ENCODE peak calls at places on chromosomes 1 and 21, in four cellular contexts. One of them, this sample, is unnamed.

GRCh38 chr1:206544562-206545257 is 37.4 kb downstream of the RASSF5 start:
- DNase-seq in psoas muscle: peak; percentile 83
- DNase-seq in IMR-90: peak; percentile 31
- DNase-seq in stimulated activated CD8-positive, alpha-beta memory T cell treated with anti-CD3 and anti-CD28 coated beads, Interleukin-4, amount 100 ng/mL, for 1 hour: peak; percentile 75
- DNase-seq in this sample: peak; percentile 60

GRCh38 chr1:2935184-2935583 is 86.1 kb upstream of the ACTRT2 start:
- DNase-seq in psoas muscle: peak; percentile 36
- DNase-seq in IMR-90: no peak
- DNase-seq in stimulated activated CD8-positive, alpha-beta memory T cell treated with anti-CD3 and anti-CD28 coated beads, Interleukin-4, amount 100 ng/mL, for 1 hour: no peak
- DNase-seq in this sample: no peak

GRCh38 chr1:69568435-69569280 is 936 bp downstream of the LRRC7 start:
- DNase-seq in psoas muscle: peak; percentile 45
- DNase-seq in IMR-90: no peak
- DNase-seq in stimulated activated CD8-positive, alpha-beta memory T cell treated with anti-CD3 and anti-CD28 coated beads, Interleukin-4, amount 100 ng/mL, for 1 hour: no peak
- DNase-seq in this sample: no peak

GRCh38 chr1:64664287-64664686 is 80.6 kb upstream of the RAVER2 start:
- DNase-seq in psoas muscle: no peak
- DNase-seq in IMR-90: no peak
- DNase-seq in stimulated activated CD8-positive, alpha-beta memory T cell treated with anti-CD3 and anti-CD28 coated beads, Interleukin-4, amount 100 ng/mL, for 1 hour: no peak
- DNase-seq in this sample: no peak

GRCh38 chr1:81801834-81802531 is 1.2 kb downstream of the ADGRL2 start:
- DNase-seq in psoas muscle: peak; percentile 57
- DNase-seq in IMR-90: peak; percentile 40
- DNase-seq in stimulated activated CD8-positive, alpha-beta memory T cell treated with anti-CD3 and anti-CD28 coated beads, Interleukin-4, amount 100 ng/mL, for 1 hour: no peak
- DNase-seq in this sample: no peak

GRCh38 chr1:152502496-152503180 is 8.0 kb upstream of the LCE5A start:
- DNase-seq in psoas muscle: no peak
- DNase-seq in IMR-90: no peak
- DNase-seq in stimulated activated CD8-positive, alpha-beta memory T cell treated with anti-CD3 and anti-CD28 coated beads, Interleukin-4, amount 100 ng/mL, for 1 hour: no peak
- DNase-seq in this sample: no peak

GRCh38 chr1:181768216-181768929 is 285.1 kb downstream of the CACNA1E start:
- DNase-seq in psoas muscle: no peak
- DNase-seq in IMR-90: no peak
- DNase-seq in stimulated activated CD8-positive, alpha-beta memory T cell treated with anti-CD3 and anti-CD28 coated beads, Interleukin-4, amount 100 ng/mL, for 1 hour: no peak
- DNase-seq in this sample: no peak

GRCh38 chr1:182392045-182393028 is 747 bp upstream of the GLUL start:
- DNase-seq in psoas muscle: no peak
- DNase-seq in IMR-90: peak; percentile 9
- DNase-seq in stimulated activated CD8-positive, alpha-beta memory T cell treated with anti-CD3 and anti-CD28 coated beads, Interleukin-4, amount 100 ng/mL, for 1 hour: no peak
- DNase-seq in this sample: no peak

GRCh38 chr1:36711480-36711879 is 228.8 kb upstream of the CSF3R start:
- DNase-seq in psoas muscle: no peak
- DNase-seq in IMR-90: no peak
- DNase-seq in stimulated activated CD8-positive, alpha-beta memory T cell treated with anti-CD3 and anti-CD28 coated beads, Interleukin-4, amount 100 ng/mL, for 1 hour: no peak
- DNase-seq in this sample: no peak

GRCh38 chr1:6224733-6225132 is 11.0 kb downstream of the ICMT start:
- DNase-seq in psoas muscle: peak; percentile 38
- DNase-seq in IMR-90: no peak
- DNase-seq in stimulated activated CD8-positive, alpha-beta memory T cell treated with anti-CD3 and anti-CD28 coated beads, Interleukin-4, amount 100 ng/mL, for 1 hour: no peak
- DNase-seq in this sample: no peak

GRCh38 chr1:27560271-27561125 is 43.4 kb downstream of the AHDC1 start:
- DNase-seq in psoas muscle: no peak
- DNase-seq in IMR-90: no peak
- DNase-seq in stimulated activated CD8-positive, alpha-beta memory T cell treated with anti-CD3 and anti-CD28 coated beads, Interleukin-4, amount 100 ng/mL, for 1 hour: no peak
- DNase-seq in this sample: no peak

GRCh38 chr1:43239484-43239883 is 30.3 kb upstream of the TMEM125 start:
- DNase-seq in psoas muscle: no peak
- DNase-seq in IMR-90: no peak
- DNase-seq in stimulated activated CD8-positive, alpha-beta memory T cell treated with anti-CD3 and anti-CD28 coated beads, Interleukin-4, amount 100 ng/mL, for 1 hour: no peak
- DNase-seq in this sample: no peak

GRCh38 chr1:205810448-205811157 is 2.4 kb downstream of the SLC41A1 start:
- DNase-seq in psoas muscle: no peak
- DNase-seq in IMR-90: no peak
- DNase-seq in stimulated activated CD8-positive, alpha-beta memory T cell treated with anti-CD3 and anti-CD28 coated beads, Interleukin-4, amount 100 ng/mL, for 1 hour: no peak
- DNase-seq in this sample: no peak

GRCh38 chr1:37016121-37016520 is 18.2 kb downstream of the GRIK3 start:
- DNase-seq in psoas muscle: no peak
- DNase-seq in IMR-90: no peak
- DNase-seq in stimulated activated CD8-positive, alpha-beta memory T cell treated with anti-CD3 and anti-CD28 coated beads, Interleukin-4, amount 100 ng/mL, for 1 hour: no peak
- DNase-seq in this sample: no peak

GRCh38 chr1:157460381-157460780 is 91.9 kb downstream of the FCRL5 start:
- DNase-seq in psoas muscle: no peak
- DNase-seq in IMR-90: no peak
- DNase-seq in stimulated activated CD8-positive, alpha-beta memory T cell treated with anti-CD3 and anti-CD28 coated beads, Interleukin-4, amount 100 ng/mL, for 1 hour: no peak
- DNase-seq in this sample: no peak

GRCh38 chr1:201759194-201759814 is 69.7 kb upstream of the IPO9 start:
- DNase-seq in psoas muscle: no peak
- DNase-seq in IMR-90: peak; percentile 59
- DNase-seq in stimulated activated CD8-positive, alpha-beta memory T cell treated with anti-CD3 and anti-CD28 coated beads, Interleukin-4, amount 100 ng/mL, for 1 hour: no peak
- DNase-seq in this sample: no peak

GRCh38 chr1:229716064-229716463 is 90.0 kb downstream of the URB2 start:
- DNase-seq in psoas muscle: no peak
- DNase-seq in IMR-90: no peak
- DNase-seq in stimulated activated CD8-positive, alpha-beta memory T cell treated with anti-CD3 and anti-CD28 coated beads, Interleukin-4, amount 100 ng/mL, for 1 hour: no peak
- DNase-seq in this sample: no peak

GRCh38 chr1:244354810-244355278 is 96.9 kb downstream of the ADSS2 start:
- DNase-seq in psoas muscle: no peak
- DNase-seq in IMR-90: peak; percentile 13
- DNase-seq in stimulated activated CD8-positive, alpha-beta memory T cell treated with anti-CD3 and anti-CD28 coated beads, Interleukin-4, amount 100 ng/mL, for 1 hour: no peak
- DNase-seq in this sample: no peak

GRCh38 chr1:185531838-185532237 is 202.4 kb upstream of the HMCN1 start:
- DNase-seq in psoas muscle: no peak
- DNase-seq in IMR-90: no peak
- DNase-seq in stimulated activated CD8-positive, alpha-beta memory T cell treated with anti-CD3 and anti-CD28 coated beads, Interleukin-4, amount 100 ng/mL, for 1 hour: no peak
- DNase-seq in this sample: no peak

GRCh38 chr21:34313116-34313515 is 50.7 kb upstream of the KCNE2 start:
- DNase-seq in psoas muscle: no peak
- DNase-seq in IMR-90: peak; percentile 6
- DNase-seq in stimulated activated CD8-positive, alpha-beta memory T cell treated with anti-CD3 and anti-CD28 coated beads, Interleukin-4, amount 100 ng/mL, for 1 hour: no peak
- DNase-seq in this sample: no peak

GRCh38 chr1:210464519-210465039 is 135.9 kb downstream of the HHAT start:
- DNase-seq in psoas muscle: no peak
- DNase-seq in IMR-90: peak; percentile 44
- DNase-seq in stimulated activated CD8-positive, alpha-beta memory T cell treated with anti-CD3 and anti-CD28 coated beads, Interleukin-4, amount 100 ng/mL, for 1 hour: no peak
- DNase-seq in this sample: no peak

GRCh38 chr1:195894411-195894810 is 713.8 kb downstream of the KCNT2 start:
- DNase-seq in psoas muscle: no peak
- DNase-seq in IMR-90: peak; percentile 1
- DNase-seq in stimulated activated CD8-positive, alpha-beta memory T cell treated with anti-CD3 and anti-CD28 coated beads, Interleukin-4, amount 100 ng/mL, for 1 hour: no peak
- DNase-seq in this sample: no peak

GRCh38 chr1:39745016-39745670 is 6.5 kb downstream of the PPIE start:
- DNase-seq in psoas muscle: no peak
- DNase-seq in IMR-90: no peak
- DNase-seq in stimulated activated CD8-positive, alpha-beta memory T cell treated with anti-CD3 and anti-CD28 coated beads, Interleukin-4, amount 100 ng/mL, for 1 hour: no peak
- DNase-seq in this sample: no peak